ENCODE peak calls at places on chromosomes 12 and 14, in seven cellular contexts. G is tibial nerve, L is A549, Z is stomach, H is transverse colon, A is H1, X is K562. W is an unnamed sample. For H3K4me1, the result is how much of the 10 kb centered on the place peaks cover.

GRCh38 chr12:44078273-44078672 is 242.4 kb downstream of the TMEM117 start:
- DNase-seq in A (no peak), L (peak), G (no peak), X (no peak), H (no peak), Z (no peak), W (no peak)

GRCh38 chr14:77682158-77682553 is 25.7 kb downstream of the ALKBH1 start:
- DNase-seq in Z (no peak), A (no peak), G (no peak), X (no peak), L (no peak), H (no peak), W (no peak)

GRCh38 chr14:96263347-96264199 is 7.6 kb downstream of the BDKRB1 start:
- DNase-seq in G (no peak), Z (no peak), H (peak), A (no peak), L (no peak), X (no peak), W (no peak)

GRCh38 chr14:24078146-24078545 is 6.8 kb downstream of the CPNE6 start:
- DNase-seq in A (no peak), Z (no peak), L (no peak), G (no peak), X (no peak), H (no peak), W (no peak)

GRCh38 chr14:97977711-97978261 is 1180.6 kb downstream of the VRK1 start:
- DNase-seq in X (no peak), A (no peak), H (peak), Z (peak), L (no peak), G (peak), W (no peak)

GRCh38 chr14:70809238-70810214 is at the start of gene MAP3K9:
- DNase-seq in A (peak), H (peak), L (peak), X (peak), Z (peak), G (no peak), W (no peak)

GRCh38 chr12:128109236-128109635 is 157.7 kb upstream of the TMEM132C start:
- DNase-seq in G (no peak), A (no peak), L (no peak), H (no peak), Z (no peak), X (no peak), W (no peak)

GRCh38 chr12:19744760-19745218 is 305.5 kb downstream of the AEBP2 start:
- DNase-seq in H (no peak), A (no peak), Z (no peak), L (peak), G (peak), X (no peak), W (no peak)

GRCh38 chr12:11695321-11695720 is 45.8 kb downstream of the ETV6 start:
- DNase-seq in H (no peak), X (no peak), A (no peak), G (peak), L (no peak), Z (no peak), W (no peak)

GRCh38 chr12:121190523-121191031 is 19.4 kb upstream of the P2RX4 start:
- DNase-seq in X (no peak), Z (no peak), G (no peak), L (no peak), A (no peak), H (no peak), W (no peak)

GRCh38 chr12:114439306-114439705 is 33.4 kb upstream of the TBX5 start:
- DNase-seq in H (no peak), X (no peak), G (no peak), A (no peak), L (no peak), Z (no peak), W (no peak)

GRCh38 chr14:64113279-64113678 is 180.9 kb downstream of the ESR2 start:
- DNase-seq in X (no peak), H (peak), A (no peak), Z (peak), G (no peak), L (no peak), W (no peak)

GRCh38 chr12:88553941-88554658 is 26.2 kb downstream of the KITLG start:
- DNase-seq in A (no peak), H (no peak), L (peak), G (peak), X (no peak), Z (no peak), W (no peak)

GRCh38 chr12:131357152-131357747 is 353.6 kb upstream of the SFSWAP start:
- DNase-seq in Z (no peak), L (no peak), X (no peak), G (no peak), H (no peak), A (no peak), W (no peak)

GRCh38 chr14:70655110-70655826 is 13.6 kb downstream of the TTC9 start:
- DNase-seq in H (peak), X (no peak), A (no peak), Z (peak), L (no peak), G (no peak), W (no peak)

GRCh38 chr14:99757331-99758070 is 35.7 kb upstream of the EML1 start:
- DNase-seq in X (no peak), H (no peak), A (no peak), G (no peak), Z (no peak), L (peak), W (no peak)

GRCh38 chr12:6821674-6822433 is at the start of gene GPR162:
- DNase-seq in A (no peak), L (peak), Z (peak), X (peak), H (peak), G (no peak), W (no peak)

GRCh38 chr14:21100931-21101330 is at the start of gene TMEM253:
- DNase-seq in G (no peak), L (no peak), X (no peak), H (peak), A (no peak), Z (no peak), W (no peak)

GRCh38 chr12:92421701-92422100 is 276.1 kb upstream of the BTG1 start:
- DNase-seq in X (no peak), L (peak), H (no peak), Z (no peak), A (no peak), G (no peak), W (no peak)

GRCh38 chr12:107917912-107918800 is 143.7 kb downstream of the ASCL4 start:
- DNase-seq in Z (no peak), H (no peak), A (peak), L (peak), G (no peak), X (peak), W (peak)

GRCh38 chr12:128969480-128970055 is 116.3 kb downstream of the GLT1D1 start:
- DNase-seq in Z (peak), G (no peak), X (peak), L (peak), A (peak), H (peak), W (no peak)

GRCh38 chr12:95993907-95994306 is 2.2 kb downstream of the HAL start:
- DNase-seq in L (no peak), A (no peak), H (no peak), X (no peak), Z (no peak), G (no peak), W (no peak)

GRCh38 chr12:49345840-49346658 is 639 bp upstream of the DNAJC22 start:
- DNase-seq in Z (peak), G (no peak), A (no peak), X (peak), L (no peak), H (no peak), W (no peak)

GRCh38 chr12:48998497-48999353 is 450 bp downstream of the DDN start:
- DNase-seq in G (no peak), Z (peak), A (no peak), H (peak), L (peak), X (peak), W (no peak)

GRCh38 chr12:29620030-29620429 is 122.5 kb upstream of the OVCH1 start:
- DNase-seq in Z (no peak), A (no peak), X (no peak), G (no peak), L (no peak), H (no peak), W (no peak)

GRCh38 chr14:78170203-78170602 is at the start of gene NRXN3:
- DNase-seq in A (peak), Z (no peak), L (peak), X (no peak), G (no peak), H (peak), W (no peak)

GRCh38 chr14:69963966-69964365 is 84.8 kb downstream of the SMOC1 start:
- DNase-seq in H (no peak), G (no peak), X (no peak), L (no peak), Z (no peak), A (no peak), W (no peak)

GRCh38 chr12:5665615-5666014 is 233.7 kb downstream of the NTF3 start:
- DNase-seq in H (no peak), A (no peak), G (no peak), L (no peak), X (no peak), Z (no peak), W (no peak)

GRCh38 chr12:104569348-104570173 is 112.8 kb downstream of the CHST11 start:
- DNase-seq in L (no peak), X (no peak), H (peak), G (peak), Z (peak), A (no peak), W (no peak)

GRCh38 chr14:32258574-32258973 is 55.5 kb upstream of the RNU6-8 start:
- DNase-seq in X (no peak), A (no peak), G (no peak), H (no peak), L (no peak), Z (no peak), W (no peak)

GRCh38 chr12:127899981-127900380 is 367.0 kb upstream of the TMEM132C start:
- DNase-seq in G (no peak), H (no peak), L (no peak), X (no peak), A (no peak), Z (no peak), W (no peak)

GRCh38 chr14:47264842-47265241 is 410.6 kb downstream of the MDGA2 start:
- DNase-seq in X (no peak), A (no peak), G (no peak), Z (no peak), L (no peak), H (no peak), W (no peak)

GRCh38 chr14:47273939-47274338 is 401.5 kb downstream of the MDGA2 start:
- DNase-seq in A (no peak), G (no peak), L (no peak), Z (no peak), X (no peak), H (no peak), W (no peak)

GRCh38 chr14:47270715-47271114 is 404.7 kb downstream of the MDGA2 start:
- DNase-seq in A (no peak), X (no peak), L (no peak), G (no peak), Z (no peak), H (no peak), W (no peak)

GRCh38 chr14:47269788-47270492 is 405.5 kb downstream of the MDGA2 start:
- DNase-seq in H (no peak), L (no peak), G (no peak), X (no peak), A (no peak), Z (no peak), W (no peak)
- TF ChIP-seq EP300 in H (no peak), L (no peak), G (no peak), X (no peak), A (no peak), Z (no peak), W (no peak)

DNA sequence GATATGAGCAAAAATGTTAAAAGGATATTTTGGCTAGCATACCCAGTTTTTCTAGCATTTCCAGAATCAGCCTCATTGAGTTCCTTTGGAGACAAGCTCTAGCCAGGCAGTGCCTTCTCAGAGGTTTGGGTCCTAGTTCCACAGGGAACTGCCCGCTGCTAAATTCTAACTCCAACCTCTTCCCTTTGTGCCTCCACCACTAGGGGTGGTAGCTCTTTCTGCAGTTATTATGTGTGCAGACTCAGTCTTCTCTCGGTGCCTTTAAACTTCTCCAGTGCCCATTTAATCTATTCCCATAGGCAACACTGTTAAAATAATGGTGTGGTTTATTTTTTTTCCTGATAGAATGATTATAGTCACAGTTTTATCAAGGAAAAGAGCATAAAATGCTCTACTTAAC is 21.5 kb upstream of the SLC25A3 start:
- DNase-seq in A (no peak), H (no peak), X (peak), G (no peak), Z (no peak), L (peak), W (no peak)
- TF ChIP-seq CTCF in A (peak), H (no peak), X (peak), G (no peak), Z (no peak), L (no peak), W (no peak)

GRCh38 chr14:103402700-103403099 is 17.5 kb downstream of the MARK3 start:
- DNase-seq in X (no peak), H (no peak), A (no peak), G (no peak), Z (no peak), L (no peak), W (no peak)
- H3K4me1 ChIP-seq in X (under half), H (under half), A (under half), G (under half), Z (half or more), L (half or more), W (half or more)

DNA sequence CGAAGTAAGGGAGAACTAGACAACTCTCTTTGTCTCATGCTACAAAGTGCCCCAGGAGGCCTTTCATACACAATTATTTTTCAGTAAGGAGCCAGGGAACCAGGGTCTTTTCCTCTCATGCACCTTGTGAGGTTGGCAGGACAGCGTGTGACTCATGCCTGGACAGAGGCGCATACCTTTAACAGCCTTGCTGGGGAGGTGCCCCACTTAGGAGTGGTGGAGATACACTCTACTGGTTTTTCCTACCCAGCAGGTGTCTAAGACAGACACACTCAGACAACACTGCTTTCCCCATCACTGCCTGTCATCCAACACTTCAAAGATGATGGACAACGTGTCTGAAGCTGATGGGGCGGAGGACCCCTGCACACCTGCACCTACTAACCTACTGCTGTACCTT is 49.1 kb downstream of the B4GALNT3 start:
- DNase-seq in H (peak), X (no peak), L (no peak), Z (peak), A (no peak), G (no peak), W (no peak)
- TF ChIP-seq EP300 in H (no peak), X (no peak), L (no peak), Z (no peak), A (no peak), G (no peak), W (no peak)

DNA sequence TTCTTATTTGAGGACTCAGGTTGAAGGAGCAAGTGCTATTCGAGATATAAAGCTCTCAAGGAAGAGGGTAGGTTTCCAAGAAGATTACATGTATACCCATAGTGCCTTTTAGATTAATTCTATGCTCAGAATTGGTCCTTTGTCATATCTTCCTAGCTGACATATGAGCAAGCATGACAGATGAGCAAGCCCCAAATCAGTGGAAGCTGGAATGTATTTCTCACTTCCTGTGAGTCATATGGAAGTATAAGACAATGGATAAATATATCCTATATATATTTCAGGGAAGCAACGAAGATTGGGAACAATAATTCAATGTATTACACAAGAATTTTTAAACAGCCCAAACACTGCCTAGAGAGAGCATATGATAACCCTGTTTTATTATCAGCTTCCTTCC is 674.1 kb upstream of the ATXN7L3B start:
- DNase-seq in X (no peak), L (peak), Z (no peak), A (no peak), H (no peak), G (no peak), W (no peak)
- TF ChIP-seq CTCF in X (no peak), L (no peak), Z (no peak), A (no peak), H (no peak), G (no peak), W (no peak)

GRCh38 chr14:105531088-105531957 is 4.9 kb downstream of the TMEM121 start:
- DNase-seq in Z (no peak), G (no peak), H (no peak), A (no peak), X (no peak), L (no peak), W (no peak)
- H3K4me1 ChIP-seq in Z (under half), G (under half), H (under half), A (under half), X (under half), L (under half), W (under half)

DNA sequence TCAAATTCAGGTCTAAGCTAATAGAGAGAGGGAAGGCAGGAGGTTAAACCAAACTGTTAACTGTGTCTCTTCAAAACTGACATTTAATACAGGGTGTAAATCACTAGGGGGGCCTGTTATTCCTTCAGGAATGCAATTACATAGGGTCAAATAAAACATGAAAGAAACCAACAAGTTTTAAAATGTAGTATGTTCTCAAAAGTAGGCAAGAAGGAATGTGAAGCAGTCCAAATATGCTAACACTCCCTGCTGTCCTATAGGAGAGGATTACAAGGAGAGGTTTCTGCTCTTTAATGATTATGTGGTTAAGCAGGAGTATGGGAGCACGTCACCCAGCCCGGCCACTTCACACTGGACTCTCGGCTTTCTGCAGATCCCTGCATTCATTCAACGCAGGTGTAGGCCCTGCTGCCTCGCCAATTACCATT is 42.5 kb upstream of the BMP4 start:
- DNase-seq in G (no peak), X (no peak), L (peak), A (no peak), Z (no peak), H (no peak), W (no peak)
- TF ChIP-seq EP300 in G (no peak), X (no peak), L (no peak), A (no peak), Z (no peak), H (no peak), W (no peak)

DNA sequence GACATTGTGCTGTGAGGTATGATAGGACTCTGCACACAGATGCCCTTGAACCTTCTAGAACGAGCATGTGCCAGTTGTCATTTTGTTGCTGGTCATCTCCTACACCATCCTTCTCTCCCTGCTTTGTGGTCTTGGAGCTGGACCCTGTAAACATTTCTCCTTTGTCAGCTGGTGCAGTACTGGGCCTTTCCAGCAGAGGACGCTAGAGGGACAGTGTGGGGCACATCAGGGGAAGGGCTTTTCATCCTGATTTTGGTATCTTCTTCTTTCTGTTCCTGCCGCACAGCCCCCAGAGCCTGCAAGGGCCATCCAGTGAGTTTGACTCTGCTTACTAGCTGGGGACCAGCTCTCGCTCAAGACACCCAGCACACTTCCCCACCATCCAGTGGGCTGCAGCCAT is 484.6 kb downstream of the AACS start:
- DNase-seq in L (peak), A (peak), X (peak), Z (no peak), G (no peak), H (no peak), W (no peak)
- TF ChIP-seq CTCF in L (no peak), A (peak), X (peak), Z (no peak), G (no peak), H (no peak), W (no peak)

GRCh38 chr12:53996886-53997217 is 3.1 kb upstream of the HOXC9 start:
- DNase-seq in Z (no peak), A (no peak), H (no peak), X (no peak), L (no peak), G (no peak), W (no peak)

GRCh38 chr12:53994691-53995310 is 5.2 kb upstream of the HOXC9 start:
- DNase-seq in A (no peak), L (no peak), X (peak), Z (no peak), G (no peak), H (no peak), W (no peak)

GRCh38 chr12:53995311-53996187 is 4.4 kb upstream of the HOXC9 start:
- DNase-seq in A (no peak), G (no peak), Z (peak), X (peak), H (no peak), L (peak), W (no peak)

GRCh38 chr12:53997324-53998173 is 2.4 kb upstream of the HOXC9 start:
- DNase-seq in L (no peak), X (no peak), Z (no peak), G (no peak), A (no peak), H (no peak), W (no peak)

DNA sequence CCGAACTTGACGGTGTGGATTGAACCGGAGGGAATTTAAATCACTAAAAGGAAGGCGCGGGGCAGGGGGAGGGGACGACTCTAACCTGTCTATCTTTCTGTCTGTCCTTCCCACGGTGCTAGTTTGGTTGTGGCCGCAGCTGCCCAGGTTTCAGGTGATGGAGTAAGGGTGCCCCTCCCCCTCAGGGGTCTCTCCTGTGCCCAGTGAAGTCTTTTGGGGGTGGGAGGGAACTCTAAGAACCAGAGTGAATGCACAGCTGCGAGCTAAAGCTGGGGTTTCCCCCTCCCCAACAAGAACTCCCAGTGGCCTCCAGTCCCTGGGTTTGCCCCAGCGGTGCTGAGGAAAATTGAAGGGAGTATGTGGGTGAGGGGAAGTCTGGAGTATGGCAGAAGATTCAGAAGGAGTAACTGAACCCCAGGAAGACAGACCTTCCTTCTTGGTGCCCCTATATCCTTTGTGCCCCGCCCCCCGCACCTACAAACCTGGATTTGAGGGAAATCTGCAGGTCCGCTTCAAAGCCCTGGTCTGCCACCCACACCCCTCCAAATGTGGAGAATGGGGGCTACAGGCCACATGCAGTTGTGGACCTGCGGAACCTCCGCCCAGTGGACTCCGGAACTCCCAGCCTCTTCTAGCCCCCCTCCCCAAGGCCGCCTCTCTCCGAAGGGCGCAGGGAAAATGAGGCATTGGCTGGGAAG is 3.6 kb upstream of the HOXC9 start:
- DNase-seq in L (no peak), X (no peak), A (no peak), Z (no peak), G (no peak), H (no peak), W (no peak)
- H3K4me1 ChIP-seq in L (under half), X (under half), A (under half), Z (half or more), G (under half), H (under half), W (half or more)

GRCh38 chr12:124481257-124481750 is 86.1 kb downstream of the NCOR2 start:
- DNase-seq in H (no peak), Z (no peak), G (no peak), X (no peak), L (peak), A (no peak), W (no peak)
- TF ChIP-seq EP300 in H (no peak), Z (no peak), G (no peak), X (no peak), L (no peak), A (no peak), W (no peak)

W was measured in esophagus muscularis mucosa.